ENCODE peak calls at places on chromosomes 13 and 19, in six cellular contexts. E, R, H, I, F and O are unnamed samples.

GRCh38 chr19:18788782-18789421 is 2.2 kb downstream of the COMP start:
- DNase-seq in I (no peak), R (no peak), E (no peak), H (no peak), F (no peak), O (no peak)

GRCh38 chr13:41463823-41464602 is 6.7 kb downstream of the RGCC start:
- DNase-seq in I (no peak), R (no peak), H (no peak), F (peak), E (no peak), O (no peak)

GRCh38 chr19:9324584-9324962 is 594 bp downstream of the ZNF559 start:
- DNase-seq in E (no peak), H (no peak), R (no peak), I (no peak), F (no peak), O (no peak)

GRCh38 chr13:110657196-110657595 is 41.9 kb downstream of the NAXD start:
- DNase-seq in R (no peak), I (no peak), E (no peak), F (no peak), H (no peak), O (no peak)

GRCh38 chr19:1512671-1513491 is at the start of gene ADAMTSL5:
- DNase-seq in F (peak), R (peak), H (peak), E (no peak), I (no peak), O (no peak)

GRCh38 chr13:23579072-23579885 is 9.1 kb downstream of the TNFRSF19 start:
- DNase-seq in E (peak), F (peak), I (no peak), H (peak), R (no peak), O (peak)

GRCh38 chr13:98529171-98529570 is 47.7 kb downstream of the STK24 start:
- DNase-seq in H (no peak), R (no peak), E (no peak), I (no peak), F (no peak), O (no peak)

GRCh38 chr13:30978981-30979956 is 46.8 kb downstream of the TEX26 start:
- DNase-seq in H (peak), F (peak), I (no peak), E (no peak), R (peak), O (no peak)

GRCh38 chr13:108495686-108496363 is 133.6 kb upstream of the MYO16 start:
- DNase-seq in F (peak), R (no peak), E (no peak), H (peak), I (no peak), O (peak)

GRCh38 chr19:16372065-16372915 is 47.7 kb downstream of the KLF2 start:
- DNase-seq in H (no peak), I (no peak), R (no peak), F (no peak), E (no peak), O (no peak)

GRCh38 chr19:6865849-6866248 is 21.5 kb upstream of the ADGRE1 start:
- DNase-seq in E (no peak), R (no peak), F (no peak), H (no peak), I (no peak), O (no peak)

GRCh38 chr13:40119852-40120251 is 464.4 kb downstream of the COG6 start:
- DNase-seq in R (no peak), F (no peak), E (no peak), H (no peak), I (no peak), O (no peak)

GRCh38 chr19:49560358-49560900 is 19.9 kb downstream of the NOSIP start:
- DNase-seq in F (no peak), R (no peak), I (no peak), H (no peak), E (peak), O (no peak)

GRCh38 chr19:54391589-54392061 is 23.6 kb upstream of the TTYH1 start:
- DNase-seq in E (no peak), R (no peak), F (no peak), H (no peak), I (no peak), O (no peak)

GRCh38 chr13:86446311-86446710 is 647.1 kb upstream of the SLITRK6 start:
- DNase-seq in H (no peak), I (no peak), R (no peak), F (no peak), E (no peak), O (no peak)

GRCh38 chr13:85798999-85799646 is at the start of gene SLITRK6:
- DNase-seq in R (no peak), E (no peak), H (peak), F (peak), I (peak), O (no peak)

GRCh38 chr13:48539550-48539949 is 6.7 kb upstream of the RCBTB2 start:
- DNase-seq in H (no peak), I (no peak), E (no peak), F (no peak), R (no peak), O (no peak)